ENCODE peak calls at places on chromosomes 5 and 9, in eight cellular contexts. M is endothelial cell, I is NB4, P is A549, O is coronary artery, C is Peyer's patch, W is neural crest cell, A is adrenal gland. J is an unnamed sample.

GRCh38 chr9:127450170-127450830 is 906 bp downstream of the RPL12 start:
- DNase-seq in M (peak), I (peak), P (peak), O (no peak), C (no peak), W (no peak), A (no peak), J (no peak)

GRCh38 chr9:107720511-107720910 is 230.9 kb upstream of the KLF4 start:
- DNase-seq in M (no peak), I (no peak), P (no peak), O (no peak), C (no peak), W (no peak), A (no peak), J (no peak)

GRCh38 chr5:4661851-4662250 is 478.3 kb upstream of the ADAMTS16 start:
- DNase-seq in M (no peak), I (no peak), P (no peak), O (no peak), C (no peak), W (no peak), A (no peak), J (no peak)

GRCh38 chr9:91164724-91165520 is 196.8 kb downstream of the AUH start:
- DNase-seq in M (no peak), I (peak), P (peak), O (peak), C (peak), W (no peak), A (peak), J (peak)

GRCh38 chr9:591292-591691 is 250.2 kb upstream of the DMRT1 start:
- DNase-seq in M (no peak), I (no peak), P (peak), O (no peak), C (peak), W (no peak), A (no peak), J (no peak)

GRCh38 chr9:92295240-92295790 is 1.8 kb upstream of the IARS1 start:
- DNase-seq in M (no peak), I (no peak), P (no peak), O (no peak), C (no peak), W (no peak), A (no peak), J (no peak)

GRCh38 chr5:66877843-66878242 is 281.6 kb downstream of the MAST4 start:
- DNase-seq in M (no peak), I (no peak), P (peak), O (no peak), C (no peak), W (no peak), A (no peak), J (no peak)

GRCh38 chr9:91857291-91857781 is 92.7 kb downstream of the ROR2 start:
- DNase-seq in M (peak), I (peak), P (no peak), O (no peak), C (no peak), W (peak), A (no peak), J (no peak)

GRCh38 chr9:124285903-124286291 is 28.1 kb downstream of the NEK6 start:
- DNase-seq in M (no peak), I (peak), P (peak), O (no peak), C (no peak), W (no peak), A (peak), J (peak)

GRCh38 chr9:91530829-91531228 is 107.2 kb upstream of the NFIL3 start:
- DNase-seq in M (no peak), I (no peak), P (no peak), O (no peak), C (no peak), W (no peak), A (no peak), J (no peak)

DNA sequence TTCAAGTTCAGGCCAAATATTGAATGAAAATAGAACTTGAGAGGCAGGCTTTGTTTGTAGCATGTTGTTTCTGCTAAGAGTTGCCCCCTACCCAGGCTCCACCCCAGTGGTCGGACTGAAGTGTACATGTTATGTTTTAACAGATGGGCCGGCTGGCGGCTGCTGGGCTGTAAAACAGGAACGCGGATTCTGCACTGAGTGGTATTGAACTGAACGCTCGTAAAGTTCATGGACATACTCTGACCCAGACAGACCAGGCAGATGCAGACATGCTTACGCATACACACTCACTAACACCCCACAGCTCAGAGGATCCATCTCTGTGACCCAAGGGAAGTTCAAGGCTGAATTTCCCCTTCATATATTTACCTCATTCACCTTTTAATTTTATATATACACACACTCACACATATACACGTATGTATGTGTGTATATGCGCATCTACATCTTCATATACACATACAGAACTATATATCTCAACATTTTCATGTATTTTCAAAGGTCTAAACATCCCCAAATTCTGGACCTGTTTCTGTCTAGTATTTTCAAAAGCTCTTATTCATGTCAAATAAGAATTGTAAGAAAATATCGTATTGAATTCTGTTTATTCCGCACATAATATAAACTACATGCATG is 1.4 kb downstream of the MARCHF3 start:
- DNase-seq in M (peak), I (peak), P (no peak), O (no peak), C (peak), W (no peak), A (peak), J (no peak)
- TF ChIP-seq CTCF in M (no peak), I (peak), P (no peak), O (no peak), C (no peak), W (no peak), A (no peak), J (no peak)

DNA sequence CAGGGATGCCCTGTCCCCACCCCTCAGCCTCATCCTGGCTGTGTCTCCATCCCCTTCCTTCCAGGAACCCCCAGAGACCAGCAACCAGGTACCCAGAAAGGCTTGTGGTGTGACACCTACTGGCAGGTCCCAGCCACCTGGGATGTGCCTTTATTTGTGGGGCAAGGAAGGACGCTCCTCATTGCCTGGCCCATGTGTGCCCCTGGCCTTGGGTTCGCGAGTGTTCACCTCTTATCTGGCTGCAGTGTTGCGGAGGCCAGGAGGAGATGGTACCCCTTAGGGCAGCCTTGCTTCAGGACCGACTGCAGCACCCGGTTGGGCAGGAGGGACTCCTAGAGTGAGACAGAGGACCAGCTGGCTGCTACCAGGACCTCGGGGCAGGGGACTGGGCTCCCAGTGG is 8.8 kb downstream of the C9orf50 start:
- DNase-seq in M (no peak), I (no peak), P (no peak), O (peak), C (no peak), W (no peak), A (no peak), J (no peak)
- TF ChIP-seq CTCF in M (no peak), I (no peak), P (no peak), O (no peak), C (no peak), W (no peak), A (no peak), J (no peak)

GRCh38 chr9:136078498-136079011 is 16.5 kb downstream of the NACC2 start:
- DNase-seq in M (no peak), I (no peak), P (no peak), O (no peak), C (no peak), W (no peak), A (no peak), J (no peak)
- TF ChIP-seq CTCF in M (no peak), I (no peak), P (no peak), O (no peak), C (no peak), W (no peak), A (no peak), J (no peak)

DNA sequence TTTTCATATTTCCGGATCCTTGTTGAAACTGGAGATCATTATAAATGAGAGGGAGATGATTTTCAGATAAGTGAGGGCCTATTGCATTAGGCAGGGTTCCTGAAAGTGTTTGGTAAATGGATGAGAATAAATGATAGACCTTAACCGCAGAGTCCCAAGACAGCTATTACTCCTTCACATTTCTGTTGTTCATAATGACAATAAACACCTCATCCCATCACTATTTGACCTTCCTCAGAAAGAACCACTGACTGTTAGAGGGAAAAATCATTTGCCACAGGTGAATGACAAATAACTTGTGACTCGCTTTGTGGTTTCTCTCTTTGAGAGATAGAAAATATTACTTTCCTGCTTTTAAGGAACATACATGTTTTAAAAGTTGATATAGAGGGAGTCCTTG is 47.3 kb upstream of the TRMT10B start:
- DNase-seq in M (no peak), I (no peak), P (no peak), O (no peak), C (no peak), W (no peak), A (no peak), J (no peak)
- TF ChIP-seq CTCF in M (no peak), I (no peak), P (no peak), O (no peak), C (no peak), W (no peak), A (no peak), J (no peak)

GRCh38 chr9:28031521-28032177 is 458.4 kb upstream of the C9orf72 start:
- DNase-seq in M (no peak), I (no peak), P (no peak), O (no peak), C (no peak), W (no peak), A (no peak), J (no peak)
- TF ChIP-seq CTCF in M (no peak), I (no peak), P (no peak), O (no peak), C (no peak), W (no peak), A (no peak), J (no peak)

DNA sequence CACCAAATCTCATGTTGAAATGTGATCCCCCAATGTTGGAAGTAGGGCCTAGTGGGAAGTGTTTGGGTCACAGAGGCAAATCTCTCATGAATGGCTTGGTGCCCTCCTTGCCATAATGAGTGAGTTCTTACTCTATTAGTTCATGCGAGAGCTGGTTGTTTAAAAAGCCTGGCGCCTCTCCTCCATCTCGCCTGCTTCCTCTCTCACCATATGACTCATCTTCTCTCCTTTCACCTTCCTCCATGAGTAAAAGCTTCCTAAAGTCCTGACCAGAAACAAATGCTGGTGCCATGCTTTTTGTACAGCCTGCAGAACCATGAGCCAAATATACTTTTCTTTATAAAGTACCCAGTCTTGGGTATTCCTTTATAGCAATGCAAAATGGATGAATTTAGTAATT is 20.9 kb upstream of the ARHGAP26 start:
- DNase-seq in M (no peak), I (peak), P (no peak), O (no peak), C (no peak), W (no peak), A (no peak), J (no peak)
- TF ChIP-seq CTCF in M (no peak), I (no peak), P (no peak), O (no peak), C (no peak), W (no peak), A (no peak), J (no peak)

J was measured in osteocyte.